ENCODE peak calls at places on chromosomes 2 and 18, in eight cellular contexts. G is SJSA1; E is IMR-90; U is DMS79 treated with DMSO at 0.1 percent for 48 hours; L is mammary epithelial cell; V is stimulated activated CD4-positive, alpha-beta T cell treated with anti-CD3 and anti-CD28 coated beads, Interleukin-1b, Interleukin-23, amount 100 ng/mL, for 24 hours; S is AG08396; Z is frontal cortex. I is an unnamed sample.

GRCh38 chr2:10331033-10331701 is 28.5 kb downstream of the HPCAL1 start:
- DNase-seq in G (no peak), E (no peak), U (no peak), L (no peak), V (peak), S (no peak), Z (no peak), I (no peak)

GRCh38 chr2:203992496-203992895 is 55.9 kb downstream of the ICOS start:
- DNase-seq in G (no peak), E (no peak), U (no peak), L (no peak), V (no peak), S (no peak), Z (no peak), I (no peak)

GRCh38 chr18:79571221-79572092 is 108.1 kb upstream of the CTDP1 start:
- DNase-seq in G (peak), E (no peak), U (peak), L (no peak), V (no peak), S (no peak), Z (no peak), I (no peak)

GRCh38 chr2:174086708-174087107 is 121.5 kb upstream of the SP3 start:
- DNase-seq in G (no peak), E (no peak), U (no peak), L (no peak), V (no peak), S (no peak), Z (no peak), I (no peak)

GRCh38 chr2:32482466-32482865 is 125.6 kb downstream of the BIRC6 start:
- DNase-seq in G (no peak), E (peak), U (no peak), L (no peak), V (no peak), S (no peak), Z (no peak), I (no peak)

GRCh38 chr2:222978850-222979249 is 73.1 kb upstream of the KCNE4 start:
- DNase-seq in G (no peak), E (no peak), U (no peak), L (no peak), V (no peak), S (no peak), Z (no peak), I (no peak)

GRCh38 chr18:2856499-2856898 is 9.7 kb downstream of the EMILIN2 start:
- DNase-seq in G (no peak), E (no peak), U (no peak), L (no peak), V (no peak), S (no peak), Z (no peak), I (no peak)

GRCh38 chr2:213018340-213018901 is 133.0 kb downstream of the IKZF2 start:
- DNase-seq in G (no peak), E (no peak), U (no peak), L (no peak), V (no peak), S (no peak), Z (no peak), I (no peak)

GRCh38 chr2:28639836-28640235 is 111.8 kb upstream of the PPP1CB start:
- DNase-seq in G (no peak), E (no peak), U (no peak), L (peak), V (no peak), S (no peak), Z (no peak), I (no peak)

GRCh38 chr18:63567276-63567675 is 19.9 kb upstream of the SERPINB13 start:
- DNase-seq in G (no peak), E (no peak), U (no peak), L (no peak), V (no peak), S (no peak), Z (no peak), I (no peak)

GRCh38 chr2:126495189-126495588 is 160.8 kb upstream of the GYPC start:
- DNase-seq in G (no peak), E (no peak), U (no peak), L (no peak), V (no peak), S (no peak), Z (no peak), I (no peak)

GRCh38 chr2:170235860-170236638 is 58.1 kb downstream of the MYO3B start:
- DNase-seq in G (no peak), E (peak), U (peak), L (peak), V (no peak), S (peak), Z (peak), I (peak)

GRCh38 chr2:219286436-219287115 is 7.4 kb downstream of the DNAJB2 start:
- DNase-seq in G (no peak), E (no peak), U (no peak), L (peak), V (no peak), S (no peak), Z (no peak), I (no peak)

GRCh38 chr2:47024046-47024445 is 108.4 kb upstream of the MCFD2 start:
- DNase-seq in G (no peak), E (no peak), U (no peak), L (no peak), V (no peak), S (no peak), Z (no peak), I (no peak)

GRCh38 chr2:225317191-225317590 is 82.3 kb upstream of the NYAP2 start:
- DNase-seq in G (no peak), E (no peak), U (no peak), L (no peak), V (no peak), S (no peak), Z (no peak), I (no peak)

GRCh38 chr2:13821255-13821880 is 811.1 kb upstream of the LRATD1 start:
- DNase-seq in G (no peak), E (peak), U (no peak), L (peak), V (no peak), S (peak), Z (no peak), I (no peak)

GRCh38 chr2:98049991-98050519 is 36.9 kb upstream of the VWA3B start:
- DNase-seq in G (no peak), E (no peak), U (no peak), L (peak), V (no peak), S (no peak), Z (no peak), I (no peak)

GRCh38 chr2:196291873-196292800 is 120.8 kb upstream of the STK17B start:
- DNase-seq in G (peak), E (no peak), U (peak), L (peak), V (no peak), S (no peak), Z (no peak), I (no peak)

GRCh38 chr18:35467624-35468016 is 30.1 kb downstream of the INO80C start:
- DNase-seq in G (no peak), E (no peak), U (no peak), L (no peak), V (no peak), S (no peak), Z (no peak), I (no peak)

GRCh38 chr2:230944123-230944653 is 19.1 kb upstream of the GPR55 start:
- DNase-seq in G (no peak), E (no peak), U (no peak), L (no peak), V (no peak), S (no peak), Z (no peak), I (no peak)

GRCh38 chr2:241153616-241154015 is 3.3 kb downstream of the PPP1R7 start:
- DNase-seq in G (no peak), E (peak), U (no peak), L (peak), V (no peak), S (no peak), Z (no peak), I (no peak)

GRCh38 chr18:55588001-55588875 is at the start of gene TCF4:
- DNase-seq in G (peak), E (peak), U (peak), L (peak), V (peak), S (peak), Z (peak), I (peak)

GRCh38 chr2:233676046-233676445 is 4.3 kb downstream of the UGT1A9 start:
- DNase-seq in G (no peak), E (no peak), U (no peak), L (no peak), V (no peak), S (no peak), Z (no peak), I (no peak)

GRCh38 chr18:6486313-6486712 is 71.6 kb upstream of the L3MBTL4 start:
- DNase-seq in G (no peak), E (no peak), U (no peak), L (no peak), V (no peak), S (no peak), Z (no peak), I (no peak)

GRCh38 chr2:130850788-130851623 is 14.3 kb downstream of the ARHGEF4 start:
- DNase-seq in G (peak), E (no peak), U (no peak), L (no peak), V (no peak), S (no peak), Z (no peak), I (no peak)

GRCh38 chr2:202064206-202064880 is 8.7 kb upstream of the KIAA2012 start:
- DNase-seq in G (no peak), E (peak), U (peak), L (peak), V (no peak), S (peak), Z (peak), I (peak)